ENCODE peak calls at places on chromosomes 13 and 19, in eight cellular contexts. Y is endothelial cell, U is Peyer's patch, R is endodermal cell, A is fibroblast of lung, J is fibroblast of pulmonary artery, E is PC-3, Z is cardiac muscle cell. O is an unnamed sample.

GRCh38 chr19:12052057-12052570 is 647 bp downstream of the ZNF878 start:
- DNase-seq in Y (no peak), U (no peak), R (no peak), A (no peak), J (no peak), E (peak; percentile 70), Z (no peak), O (no peak)

GRCh38 chr13:73412933-73413332 is 354.1 kb downstream of the KLF5 start:
- DNase-seq in Y (no peak), U (no peak), R (no peak), A (no peak), J (no peak), E (peak; percentile 68), Z (no peak), O (no peak)

GRCh38 chr19:4851551-4852290 is 15.7 kb downstream of the PLIN3 start:
- DNase-seq in Y (peak; percentile 84), U (peak; percentile 78), R (peak; percentile 95), A (peak; percentile 51), J (peak; percentile 55), E (peak; percentile 67), Z (peak; percentile 68), O (peak; percentile 75)

GRCh38 chr13:21986602-21987001 is 315.7 kb downstream of the FGF9 start:
- DNase-seq in Y (no peak), U (no peak), R (no peak), A (peak; percentile 78), J (no peak), E (no peak), Z (no peak), O (no peak)

GRCh38 chr19:29119582-29119981 is 93.4 kb downstream of the UQCRFS1 start:
- DNase-seq in Y (peak; percentile 56), U (no peak), R (peak; percentile 80), A (no peak), J (no peak), E (no peak), Z (peak; percentile 65), O (no peak)

GRCh38 chr19:45469835-45470146 is 2.0 kb downstream of the FOSB start:
- DNase-seq in Y (no peak), U (peak; percentile 93), R (no peak), A (no peak), J (no peak), E (no peak), Z (peak; percentile 95), O (no peak)

GRCh38 chr13:99124695-99125334 is 75.8 kb upstream of the UBAC2 start:
- DNase-seq in Y (no peak), U (no peak), R (no peak), A (peak; percentile 48), J (peak; percentile 83), E (peak; percentile 67), Z (no peak), O (no peak)

GRCh38 chr19:18091217-18091608 is 4.5 kb upstream of the IL12RB1 start:
- DNase-seq in Y (no peak), U (peak; percentile 94), R (no peak), A (no peak), J (no peak), E (no peak), Z (no peak), O (no peak)

GRCh38 chr19:5828661-5829566 is 10.6 kb downstream of the FUT6 start:
- DNase-seq in Y (no peak), U (no peak), R (peak; percentile 84), A (peak; percentile 5), J (peak; percentile 13), E (no peak), Z (peak; percentile 96), O (no peak)

GRCh38 chr19:30406220-30406944 is 34.2 kb downstream of the ZNF536 start:
- DNase-seq in Y (peak; percentile 67), U (no peak), R (peak; percentile 73), A (peak; percentile 1), J (no peak), E (no peak), Z (peak; percentile 70), O (no peak)

GRCh38 chr13:112445411-112446271 is 69.5 kb downstream of the SPACA7 start:
- DNase-seq in Y (no peak), U (no peak), R (peak; percentile 45), A (no peak), J (no peak), E (no peak), Z (no peak), O (no peak)

GRCh38 chr13:37306778-37307544 is 201.5 kb upstream of the CSNK1A1L start:
- DNase-seq in Y (no peak), U (no peak), R (no peak), A (peak; percentile 93), J (peak; percentile 93), E (peak; percentile 88), Z (no peak), O (no peak)

GRCh38 chr19:43362179-43362578 is 8.7 kb downstream of the CD177 start:
- DNase-seq in Y (no peak), U (no peak), R (no peak), A (no peak), J (peak; percentile 12), E (no peak), Z (no peak), O (no peak)

GRCh38 chr19:6556480-6556879 is 25.7 kb downstream of the TNFSF9 start:
- DNase-seq in Y (no peak), U (no peak), R (no peak), A (no peak), J (peak; percentile 53), E (no peak), Z (no peak), O (no peak)

GRCh38 chr13:110726726-110727125 is 13.2 kb downstream of the ING1 start:
- DNase-seq in Y (no peak), U (peak; percentile 65), R (no peak), A (no peak), J (no peak), E (no peak), Z (no peak), O (no peak)

GRCh38 chr13:32595306-32595705 is 9.1 kb downstream of the PDS5B start:
- DNase-seq in Y (no peak), U (no peak), R (no peak), A (no peak), J (no peak), E (no peak), Z (no peak), O (no peak)

GRCh38 chr13:40063743-40064142 is 408.3 kb downstream of the COG6 start:
- DNase-seq in Y (no peak), U (no peak), R (no peak), A (no peak), J (no peak), E (peak; percentile 3), Z (no peak), O (no peak)

DNA sequence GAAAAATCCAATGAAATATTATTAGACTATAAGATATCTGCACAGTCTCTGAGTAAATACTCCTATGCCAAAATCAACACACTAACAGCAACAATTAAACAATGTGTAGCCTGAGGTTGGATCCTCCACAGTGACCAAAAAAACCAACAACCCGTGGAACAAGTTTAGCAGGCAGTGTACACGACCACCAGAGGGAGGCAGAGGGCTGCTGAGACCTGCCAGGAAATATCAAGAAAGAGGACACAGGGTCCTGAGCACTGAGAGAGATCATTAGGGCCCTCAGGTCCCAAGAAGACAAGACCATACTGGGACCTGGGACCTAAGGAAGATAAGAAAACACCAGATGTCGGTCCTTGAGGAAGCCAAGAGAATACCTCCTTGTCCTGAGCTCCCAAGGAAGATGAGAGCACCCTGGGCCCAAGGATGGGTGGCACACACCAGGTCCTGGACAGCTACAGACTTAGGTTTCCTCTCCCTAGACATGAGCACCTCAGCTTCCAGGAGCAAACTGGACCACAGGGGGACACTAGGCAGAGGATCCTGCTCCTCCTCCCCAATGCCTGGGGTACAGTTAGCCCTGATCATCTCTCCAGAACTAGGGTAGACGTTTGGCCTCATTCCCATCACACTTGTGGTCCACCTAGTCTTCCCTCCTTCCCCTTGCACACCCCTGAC is 822 bp upstream of the ZNF274 start:
- DNase-seq in Y (peak; percentile 12), U (peak; percentile 54), R (peak; percentile 86), A (peak; percentile 20), J (peak; percentile 50), E (peak; percentile 60), Z (peak; percentile 55), O (no peak)
- TF ChIP-seq CTCF in Y (peak; percentile 30), U (peak; percentile 28), R (peak; percentile 77), A (peak; percentile 40), J (peak; percentile 49), E (peak; percentile 74), Z (peak; percentile 56), O (no peak)

GRCh38 chr13:83780201-83780600 is 102.1 kb downstream of the SLITRK1 start:
- DNase-seq in Y (peak; percentile 36), U (no peak), R (peak; percentile 64), A (peak; percentile 22), J (peak; percentile 63), E (peak; percentile 59), Z (peak; percentile 2), O (no peak)
- TF ChIP-seq CTCF in Y (peak; percentile 72), U (no peak), R (peak; percentile 76), A (peak; percentile 45), J (peak; percentile 66), E (peak; percentile 62), Z (peak; percentile 62), O (no peak)

GRCh38 chr13:25756916-25757315 is 294.9 kb downstream of the SHISA2 start:
- DNase-seq in Y (no peak), U (no peak), R (peak; percentile 62), A (no peak), J (no peak), E (no peak), Z (peak; percentile 23), O (no peak)
- TF ChIP-seq CTCF in Y (no peak), U (no peak), R (peak; percentile 73), A (no peak), J (no peak), E (peak; percentile 33), Z (no peak), O (no peak)

GRCh38 chr19:35743640-35744306 is 1.4 kb downstream of the U2AF1L4 start:
- DNase-seq in Y (no peak), U (no peak), R (no peak), A (no peak), J (no peak), E (no peak), Z (no peak), O (no peak)

GRCh38 chr19:35746087-35746462 is 624 bp downstream of the PSENEN start:
- DNase-seq in Y (no peak), U (no peak), R (no peak), A (no peak), J (no peak), E (no peak), Z (no peak), O (no peak)

GRCh38 chr19:35744335-35744687 is 907 bp downstream of the U2AF1L4 start:
- DNase-seq in Y (no peak), U (no peak), R (no peak), A (no peak), J (no peak), E (no peak), Z (no peak), O (no peak)

GRCh38 chr19:35745328-35746086 is at the start of the genes PSENEN and U2AF1L4:
- DNase-seq in Y (peak; percentile 93), U (peak; percentile 96), R (peak; percentile 98), A (peak; percentile 100), J (peak; percentile 100), E (peak; percentile 98), Z (peak; percentile 100), O (peak; percentile 70)

DNA sequence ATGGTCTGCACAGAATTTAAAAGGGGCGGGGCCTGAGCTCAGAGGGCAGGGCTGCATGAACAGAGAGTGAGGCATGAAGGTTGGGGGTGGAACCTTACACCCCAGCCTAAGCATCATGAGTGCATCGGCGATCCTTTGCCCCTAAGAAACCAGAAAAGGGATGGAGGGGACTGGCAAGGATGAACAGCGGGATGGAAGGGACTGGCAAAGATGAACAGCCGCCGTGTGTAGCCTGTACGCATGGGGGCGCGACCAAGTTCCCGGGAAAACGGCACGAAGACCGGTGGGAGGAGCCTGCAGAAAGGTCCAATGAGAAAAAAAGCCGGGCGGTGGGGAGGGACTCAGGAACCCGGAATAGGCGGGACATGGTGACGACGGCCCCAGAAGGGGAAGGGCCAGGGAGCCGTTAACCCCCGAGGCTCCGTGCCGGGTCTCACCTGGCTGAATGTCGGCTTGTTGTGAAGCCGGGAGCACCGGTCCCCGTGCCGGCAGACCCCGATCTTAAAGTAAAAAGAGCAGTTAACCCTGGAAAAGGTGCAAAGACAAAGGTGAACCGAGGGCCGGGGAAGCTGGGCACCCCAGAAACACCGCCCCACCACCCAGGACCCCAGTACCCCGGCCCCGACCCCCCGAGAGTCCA is 410 bp downstream of the U2AF1L4 start:
- DNase-seq in Y (peak; percentile 93), U (peak; percentile 95), R (peak; percentile 98), A (peak; percentile 96), J (peak; percentile 96), E (peak; percentile 90), Z (peak; percentile 99), O (peak; percentile 85)
- TF ChIP-seq CTCF in Y (no peak), U (no peak), R (peak; percentile 65), A (peak; percentile 52), J (peak; percentile 45), E (peak; percentile 39), Z (peak; percentile 64), O (no peak)

O was measured in omental fat pad.